ENCODE peak calls at places on chromosomes 11 and 22, in five cellular contexts. Y is endothelial cell, S is prostate gland, U is cardiac muscle cell, W is fibroblast of lung. Q is an unnamed sample.

GRCh38 chr22:46742576-46743221 is 4.6 kb upstream of the CERK start:
- DNase-seq in Y (no peak), U (no peak), W (no peak), S (no peak), Q (no peak)

GRCh38 chr22:49929553-49929979 is 11.1 kb downstream of the CRELD2 start:
- DNase-seq in W (no peak), Y (peak), U (peak), S (no peak), Q (peak)

GRCh38 chr11:94574193-94574961 is 7.2 kb downstream of the PIWIL4 start:
- DNase-seq in S (no peak), W (peak), U (no peak), Y (no peak), Q (no peak)

GRCh38 chr11:8127442-8127841 is 41.4 kb downstream of the RIC3 start:
- DNase-seq in Y (no peak), U (no peak), S (no peak), W (no peak), Q (no peak)

GRCh38 chr11:109309153-109309552 is 112.8 kb upstream of the C11orf87 start:
- DNase-seq in Y (no peak), U (peak), W (no peak), S (no peak), Q (no peak)

GRCh38 chr22:46150615-46151423 is 493 bp downstream of the PPARA start:
- DNase-seq in Y (peak), S (peak), U (no peak), W (no peak), Q (peak)

GRCh38 chr11:134786636-134787035 is 374.6 kb upstream of the B3GAT1 start:
- DNase-seq in Y (no peak), U (no peak), W (no peak), S (no peak), Q (no peak)

GRCh38 chr11:78860720-78861422 is 286.2 kb upstream of the NARS2 start:
- DNase-seq in W (peak), Y (peak), S (no peak), U (peak), Q (peak)

GRCh38 chr22:39519681-39520053 is 695 bp upstream of the ATF4 start:
- DNase-seq in S (peak), W (peak), Y (no peak), U (peak), Q (no peak)

GRCh38 chr11:65625628-65626342 is 10.2 kb downstream of the PCNX3 start:
- DNase-seq in U (peak), Y (peak), S (peak), W (peak), Q (peak)

GRCh38 chr11:108858624-108859023 is 193.8 kb downstream of the DDX10 start:
- DNase-seq in S (no peak), W (no peak), Y (no peak), U (no peak), Q (no peak)

GRCh38 chr11:15937601-15938361 is 418.6 kb downstream of the SOX6 start:
- DNase-seq in U (no peak), S (no peak), W (peak), Y (no peak), Q (no peak)

GRCh38 chr11:60376601-60377000 is 1.7 kb upstream of the MS4A7 start:
- DNase-seq in Y (no peak), S (no peak), U (no peak), W (no peak), Q (no peak)
- TF ChIP-seq CTCF in Y (no peak), S (no peak), U (no peak), W (no peak), Q (no peak)

DNA sequence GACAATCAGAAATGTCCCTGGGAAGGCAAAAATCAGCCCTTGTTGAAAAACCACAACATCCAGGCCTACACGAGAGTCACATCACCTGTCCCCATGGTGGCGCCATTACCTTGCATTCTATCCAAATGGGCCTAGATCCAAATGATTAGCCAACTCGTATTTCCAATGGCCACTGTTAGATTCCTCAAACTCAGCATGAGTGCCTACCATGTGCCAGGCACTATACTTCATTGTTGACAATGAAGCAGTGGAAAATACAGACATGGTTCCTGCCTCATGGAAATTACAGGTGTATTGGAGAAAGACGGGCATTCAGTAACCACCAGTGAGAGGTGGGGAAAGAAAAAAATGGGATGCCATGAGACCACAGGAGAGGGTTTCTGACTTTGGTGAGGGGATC is 29.8 kb upstream of the CREB3L1 start:
- DNase-seq in U (peak), S (peak), Y (peak), W (peak), Q (peak)
- TF ChIP-seq CTCF in U (peak), S (peak), Y (peak), W (peak), Q (peak)

DNA sequence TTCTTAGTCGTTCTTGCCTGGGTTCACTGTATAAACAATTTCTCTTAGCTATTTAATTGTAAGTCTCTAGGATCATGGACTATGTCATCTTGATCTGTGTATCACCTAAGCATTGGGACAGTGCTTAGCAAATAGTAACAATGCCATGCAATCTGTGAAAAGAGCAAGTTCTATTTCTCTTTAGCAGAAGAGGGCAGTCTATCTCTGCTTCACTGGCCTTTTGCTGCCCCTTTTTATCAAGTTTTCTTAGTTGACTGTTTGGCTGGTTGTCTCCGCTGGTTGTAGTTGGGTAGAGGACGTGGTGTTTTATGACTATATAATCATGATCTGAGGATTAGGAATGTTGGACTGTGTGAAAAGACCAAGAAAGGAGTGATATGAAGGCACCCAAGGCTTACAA is 315.0 kb downstream of the JRKL start:
- DNase-seq in U (peak), W (peak), Y (no peak), S (no peak), Q (no peak)
- TF ChIP-seq CTCF in U (no peak), W (peak), Y (no peak), S (no peak), Q (no peak)

GRCh38 chr11:100889758-100890157 is 202.7 kb downstream of the ARHGAP42 start:
- DNase-seq in Y (no peak), S (no peak), W (no peak), U (no peak), Q (no peak)

GRCh38 chr11:100888836-100889235 is 201.7 kb downstream of the ARHGAP42 start:
- DNase-seq in S (no peak), W (no peak), Y (no peak), U (no peak), Q (no peak)

GRCh38 chr11:100883860-100884259 is 196.8 kb downstream of the ARHGAP42 start:
- DNase-seq in Y (no peak), W (no peak), U (no peak), S (no peak), Q (no peak)

GRCh38 chr11:100890779-100891178 is 203.7 kb downstream of the ARHGAP42 start:
- DNase-seq in Y (no peak), U (no peak), S (no peak), W (peak), Q (no peak)

DNA sequence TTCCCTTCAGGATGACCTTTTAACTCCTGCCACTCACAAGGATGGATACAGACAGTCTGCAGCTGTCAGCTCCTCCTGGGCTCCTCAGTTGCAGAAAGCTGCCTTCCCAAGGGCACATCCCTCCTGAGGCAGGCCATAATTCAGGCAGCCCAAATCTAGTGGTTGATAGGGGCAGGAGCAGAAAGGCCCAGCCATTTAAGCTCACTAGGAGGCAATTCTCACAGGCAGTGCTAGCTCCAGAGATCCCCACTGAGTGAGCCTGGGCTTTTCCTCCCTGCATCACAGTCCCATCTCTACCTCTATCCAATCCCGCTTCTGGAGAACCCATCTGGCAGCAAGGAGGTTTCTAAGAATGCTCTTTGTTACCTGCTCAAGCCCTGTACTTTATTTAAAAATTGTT is 200.6 kb downstream of the ARHGAP42 start:
- DNase-seq in W (no peak), U (no peak), S (no peak), Y (no peak), Q (no peak)
- TF ChIP-seq CTCF in W (no peak), U (no peak), S (no peak), Y (no peak), Q (no peak)

Q was measured in nephron progenitor cell.